ENCODE peak calls at places on chromosomes 4 and X, in nine cellular contexts. L, X, E, I, Y, B, R, P and V are unnamed samples.
A peak's percentile ranks its signal among the peaks of the same experiment; 100 is the strongest.

GRCh38 chr4:25908491-25908901 is 5.5 kb upstream of the SMIM20 start:
- DNase-seq in L (no peak), X (no peak), E (peak; percentile 99), I (no peak), Y (peak; percentile 79), B (no peak), R (no peak), P (no peak), V (no peak)

GRCh38 chrX:139201924-139202323 is 328.6 kb upstream of the F9 start:
- DNase-seq in L (no peak), X (no peak), E (no peak), I (no peak), Y (no peak), B (no peak), R (no peak), P (no peak), V (no peak)

GRCh38 chrX:140822184-140822583 is 112.6 kb downstream of the LINC00632 start:
- DNase-seq in L (no peak), X (no peak), E (no peak), I (no peak), Y (no peak), B (no peak), R (no peak), P (no peak), V (no peak)

GRCh38 chr4:184961693-184962092 is 56.6 kb upstream of the HELT start:
- DNase-seq in L (no peak), X (no peak), E (no peak), I (no peak), Y (no peak), B (no peak), R (peak; percentile 57), P (no peak), V (peak; percentile 71)

GRCh38 chrX:44947995-44948394 is 75.0 kb downstream of the KDM6A start:
- DNase-seq in L (no peak), X (no peak), E (no peak), I (no peak), Y (no peak), B (no peak), R (no peak), P (no peak), V (no peak)

GRCh38 chr4:106494066-106494465 is 125.5 kb upstream of the GIMD1 start:
- DNase-seq in L (no peak), X (no peak), E (peak; percentile 66), I (no peak), Y (peak; percentile 24), B (no peak), R (no peak), P (no peak), V (no peak)

GRCh38 chrX:50579955-50580354 is 109.3 kb upstream of the DGKK start:
- DNase-seq in L (peak; percentile 41), X (no peak), E (peak; percentile 25), I (no peak), Y (peak; percentile 65), B (peak; percentile 3), R (no peak), P (no peak), V (no peak)

GRCh38 chrX:31186693-31187338 is 115.0 kb upstream of the FTHL17 start:
- DNase-seq in L (no peak), X (no peak), E (no peak), I (no peak), Y (no peak), B (no peak), R (no peak), P (no peak), V (no peak)

GRCh38 chr4:79201976-79202375 is 123.9 kb downstream of the NAA11 start:
- DNase-seq in L (no peak), X (no peak), E (no peak), I (no peak), Y (no peak), B (no peak), R (no peak), P (no peak), V (no peak)

GRCh38 chr4:113955948-113956347 is 23.5 kb downstream of the ARSJ start:
- DNase-seq in L (no peak), X (no peak), E (no peak), I (no peak), Y (no peak), B (no peak), R (no peak), P (no peak), V (no peak)

GRCh38 chrX:69238153-69238959 is 73.1 kb upstream of the PJA1 start:
- DNase-seq in L (no peak), X (no peak), E (no peak), I (peak; percentile 39), Y (no peak), B (no peak), R (peak; percentile 78), P (no peak), V (no peak)

GRCh38 chr4:86011117-86011516 is 348.7 kb downstream of the MAPK10 start:
- DNase-seq in L (no peak), X (no peak), E (peak; percentile 85), I (peak; percentile 23), Y (peak; percentile 95), B (no peak), R (no peak), P (no peak), V (no peak)

GRCh38 chrX:154775611-154776349 is 13.1 kb downstream of the DKC1 start:
- DNase-seq in L (peak; percentile 57), X (no peak), E (peak; percentile 36), I (no peak), Y (peak; percentile 36), B (no peak), R (no peak), P (no peak), V (no peak)